ENCODE peak calls at places on chromosomes 16 and 17, in ten cellular contexts. F is AG04450; J is AG09309; A is G401; T is Calu3; V is NCI-H1092; S is A549; H is activated CD8-positive, alpha-beta T cell treated with anti-CD3 and anti-CD28 coated beads for 36 hours; E is GM20000; Q is CD8-positive, alpha-beta T cell. I is an unnamed sample.

GRCh38 chr17:77042688-77043330 is 98.0 kb upstream of the SEC14L1 start:
- DNase-seq in E (no peak), A (no peak), V (peak), T (no peak), Q (no peak), H (no peak), F (no peak), S (no peak), J (no peak), I (no peak)

GRCh38 chr17:18258356-18259038 is at the start of gene FLII:
- DNase-seq in V (no peak), F (no peak), S (peak), J (no peak), E (peak), H (peak), A (peak), Q (peak), T (peak), I (no peak)

GRCh38 chr17:45750779-45751440 is 33.2 kb upstream of the CRHR1 start:
- DNase-seq in E (no peak), F (no peak), Q (no peak), H (no peak), A (no peak), V (no peak), T (no peak), J (no peak), S (no peak), I (no peak)

GRCh38 chr17:19307521-19307920 is 55.0 kb downstream of the B9D1 start:
- DNase-seq in E (no peak), Q (no peak), F (no peak), V (no peak), H (no peak), S (no peak), T (no peak), A (no peak), J (no peak), I (no peak)

GRCh38 chr16:53515259-53515658 is 12.2 kb upstream of the AKTIP start:
- DNase-seq in J (no peak), Q (no peak), V (no peak), F (no peak), S (no peak), H (no peak), A (no peak), E (no peak), T (no peak), I (no peak)

GRCh38 chr16:31134625-31135534 is 647 bp downstream of the PRSS8 start:
- DNase-seq in H (no peak), V (peak), A (peak), F (no peak), S (no peak), Q (no peak), J (no peak), E (no peak), T (peak), I (no peak)

GRCh38 chr17:61536417-61536955 is 54.5 kb downstream of the NACA2 start:
- DNase-seq in V (no peak), A (no peak), F (no peak), S (no peak), E (peak), T (no peak), H (no peak), J (no peak), Q (no peak), I (no peak)

GRCh38 chr17:67055811-67056745 is 11.7 kb downstream of the CACNG1 start:
- DNase-seq in Q (no peak), V (no peak), E (peak), F (no peak), T (no peak), S (no peak), H (no peak), J (no peak), A (no peak), I (no peak)

GRCh38 chr17:60525624-60526514 is at the start of gene APPBP2:
- DNase-seq in F (peak), Q (peak), T (peak), H (peak), J (peak), A (peak), E (peak), V (peak), S (peak), I (peak)

GRCh38 chr17:8965394-8966168 is at the start of gene PIK3R5:
- DNase-seq in F (no peak), S (no peak), T (no peak), J (no peak), E (peak), V (no peak), A (no peak), Q (peak), H (peak), I (no peak)

GRCh38 chr16:75372236-75372856 is 61.0 kb downstream of the CFDP1 start:
- DNase-seq in S (no peak), F (no peak), T (no peak), V (no peak), A (no peak), J (no peak), H (no peak), E (no peak), Q (no peak), I (no peak)

GRCh38 chr16:47069291-47069690 is 74.5 kb downstream of the NETO2 start:
- DNase-seq in H (no peak), S (no peak), F (no peak), Q (no peak), T (no peak), J (no peak), E (no peak), A (no peak), V (no peak), I (no peak)

GRCh38 chr16:19411298-19411697 is 6.4 kb upstream of the TMC5 start:
- DNase-seq in Q (no peak), H (no peak), T (no peak), J (no peak), V (no peak), E (no peak), F (no peak), S (no peak), A (no peak), I (no peak)

GRCh38 chr16:20611350-20611902 is 35.3 kb upstream of the ACSM2B start:
- DNase-seq in F (no peak), V (peak), J (no peak), Q (no peak), H (no peak), T (no peak), E (no peak), S (no peak), A (peak), I (no peak)

GRCh38 chr16:11105038-11105903 is 150.7 kb downstream of the SOCS1 start:
- DNase-seq in T (no peak), Q (no peak), H (peak), A (no peak), E (peak), S (peak), V (no peak), F (peak), J (peak), I (no peak)

GRCh38 chr17:75411328-75412067 is 6.0 kb upstream of the GRB2 start:
- DNase-seq in A (no peak), T (no peak), S (no peak), V (no peak), H (peak), Q (no peak), F (no peak), E (no peak), J (no peak), I (no peak)

GRCh38 chr16:82639666-82640336 is 13.0 kb downstream of the CDH13 start:
- DNase-seq in A (peak), H (peak), T (peak), J (no peak), V (peak), Q (peak), E (peak), F (no peak), S (peak), I (no peak)

GRCh38 chr17:55314784-55315491 is 50.2 kb downstream of the HLF start:
- DNase-seq in T (no peak), J (no peak), F (no peak), E (no peak), A (no peak), Q (no peak), S (no peak), H (peak), V (no peak), I (no peak)

GRCh38 chr16:89922477-89922883 is 662 bp upstream of the TUBB3 start:
- DNase-seq in E (no peak), A (peak), J (peak), T (peak), S (peak), H (peak), V (peak), Q (peak), F (peak), I (peak)

GRCh38 chr17:80898706-80899105 is 92.9 kb upstream of the CHMP6 start:
- DNase-seq in F (no peak), Q (no peak), S (no peak), H (no peak), T (no peak), A (no peak), E (no peak), V (no peak), J (no peak), I (no peak)

GRCh38 chr16:68370921-68371651 is 60.3 kb downstream of the PRMT7 start:
- DNase-seq in T (no peak), Q (peak), H (peak), F (no peak), E (no peak), S (no peak), V (peak), J (no peak), A (no peak), I (no peak)

GRCh38 chr16:57908409-57908987 is 62.4 kb downstream of the CNGB1 start:
- DNase-seq in J (no peak), S (no peak), Q (no peak), F (no peak), A (no peak), T (no peak), E (no peak), H (no peak), V (no peak), I (no peak)

GRCh38 chr16:54242199-54242598 is 44.4 kb downstream of the IRX3 start:
- DNase-seq in Q (no peak), T (peak), V (no peak), F (no peak), J (no peak), H (peak), E (no peak), A (no peak), S (peak), I (no peak)

GRCh38 chr17:48139948-48140347 is 32.4 kb downstream of the SNX11 start:
- DNase-seq in E (no peak), H (no peak), S (no peak), T (no peak), J (no peak), A (no peak), V (no peak), Q (no peak), F (no peak), I (no peak)

GRCh38 chr16:20348365-20349185 is 3.9 kb downstream of the UMOD start:
- DNase-seq in A (no peak), E (no peak), H (no peak), T (no peak), Q (no peak), V (peak), F (no peak), J (no peak), S (no peak), I (no peak)

GRCh38 chr17:40347319-40348135 is 17.0 kb downstream of the GJD3 start:
- DNase-seq in H (no peak), J (no peak), S (no peak), V (no peak), T (no peak), Q (no peak), E (no peak), F (no peak), A (no peak), I (no peak)

GRCh38 chr16:80092686-80093085 is 448.1 kb upstream of the DYNLRB2 start:
- DNase-seq in T (no peak), A (no peak), E (no peak), H (no peak), Q (no peak), V (no peak), J (no peak), S (no peak), F (no peak), I (no peak)

GRCh38 chr17:80852476-80853015 is 139.1 kb upstream of the CHMP6 start:
- DNase-seq in Q (no peak), H (no peak), A (no peak), J (no peak), E (no peak), S (no peak), F (no peak), V (no peak), T (no peak), I (no peak)

GRCh38 chr17:79126139-79126538 is 51.5 kb downstream of the ENGASE start:
- DNase-seq in V (no peak), F (no peak), A (no peak), H (no peak), Q (no peak), S (no peak), T (peak), J (no peak), E (no peak), I (no peak)

GRCh38 chr16:48076455-48077012 is 79.3 kb downstream of the ABCC12 start:
- DNase-seq in T (no peak), E (no peak), S (peak), Q (no peak), F (no peak), J (no peak), H (no peak), V (no peak), A (no peak), I (no peak)

GRCh38 chr17:9821921-9822320 is at the start of gene GSG1L2:
- DNase-seq in Q (no peak), A (no peak), S (no peak), J (no peak), F (no peak), H (no peak), E (no peak), V (no peak), T (no peak), I (no peak)